ENCODE peak calls at places on chromosomes 13 and 19, in four cellular contexts. One of them, this sample, is unnamed.

GRCh38 chr19:32396046-32396652 is 9.4 kb upstream of the DPY19L3 start:
- DNase-seq in lower leg skin: no peak
- DNase-seq in IMR-90: no peak
- DNase-seq in progenitor cell of endocrine pancreas: no peak
- DNase-seq in this sample: no peak

GRCh38 chr13:102825921-102826706 is 19.7 kb upstream of the ERCC5 start:
- DNase-seq in progenitor cell of endocrine pancreas: no peak
- DNase-seq in IMR-90: peak; percentile 93
- DNase-seq in lower leg skin: no peak
- DNase-seq in this sample: no peak

GRCh38 chr19:5822181-5822844 is 17.2 kb downstream of the FUT6 start:
- DNase-seq in lower leg skin: no peak
- DNase-seq in progenitor cell of endocrine pancreas: no peak
- DNase-seq in IMR-90: no peak
- DNase-seq in this sample: no peak

GRCh38 chr13:90882551-90882950 is 464.9 kb upstream of the MIR17HG start:
- DNase-seq in lower leg skin: no peak
- DNase-seq in IMR-90: no peak
- DNase-seq in progenitor cell of endocrine pancreas: no peak
- DNase-seq in this sample: no peak

GRCh38 chr13:42762251-42762650 is 19.1 kb upstream of the FAM216B start:
- DNase-seq in lower leg skin: no peak
- DNase-seq in IMR-90: peak; percentile 54
- DNase-seq in progenitor cell of endocrine pancreas: no peak
- DNase-seq in this sample: no peak

GRCh38 chr19:51703655-51704515 is 10.8 kb downstream of the SPACA6 start:
- DNase-seq in progenitor cell of endocrine pancreas: peak; percentile 91
- DNase-seq in IMR-90: peak; percentile 89
- DNase-seq in lower leg skin: peak; percentile 100
- DNase-seq in this sample: peak; percentile 98

GRCh38 chr13:36885901-36886300 is 34.1 kb downstream of the SMAD9 start:
- DNase-seq in lower leg skin: no peak
- DNase-seq in IMR-90: no peak
- DNase-seq in progenitor cell of endocrine pancreas: no peak
- DNase-seq in this sample: no peak

GRCh38 chr19:39145180-39145953 is 19.8 kb downstream of the PAK4 start:
- DNase-seq in IMR-90: no peak
- DNase-seq in progenitor cell of endocrine pancreas: no peak
- DNase-seq in lower leg skin: no peak
- DNase-seq in this sample: no peak

GRCh38 chr19:43495082-43495481 is 9.5 kb downstream of the PHLDB3 start:
- DNase-seq in lower leg skin: peak; percentile 60
- DNase-seq in progenitor cell of endocrine pancreas: no peak
- DNase-seq in IMR-90: no peak
- DNase-seq in this sample: no peak

GRCh38 chr13:51557423-51557822 is 26.8 kb upstream of the WDFY2 start:
- DNase-seq in progenitor cell of endocrine pancreas: no peak
- DNase-seq in IMR-90: no peak
- DNase-seq in lower leg skin: no peak
- DNase-seq in this sample: no peak

GRCh38 chr19:17073869-17074627 is 1.2 kb downstream of the HAUS8 start:
- DNase-seq in IMR-90: peak; percentile 16
- DNase-seq in lower leg skin: no peak
- DNase-seq in progenitor cell of endocrine pancreas: no peak
- DNase-seq in this sample: no peak

GRCh38 chr13:35789335-35790166 is 313.1 kb upstream of the MAB21L1 start:
- DNase-seq in IMR-90: peak; percentile 61
- DNase-seq in lower leg skin: no peak
- DNase-seq in progenitor cell of endocrine pancreas: no peak
- DNase-seq in this sample: no peak

GRCh38 chr13:109010912-109011311 is 381.5 kb downstream of the MYO16 start:
- DNase-seq in progenitor cell of endocrine pancreas: no peak
- DNase-seq in lower leg skin: no peak
- DNase-seq in IMR-90: no peak
- DNase-seq in this sample: no peak

GRCh38 chr13:20219585-20219984 is 12.5 kb downstream of the GJB6 start:
- DNase-seq in lower leg skin: no peak
- DNase-seq in IMR-90: no peak
- DNase-seq in progenitor cell of endocrine pancreas: no peak
- DNase-seq in this sample: no peak

GRCh38 chr13:98821372-98822237 is 69.1 kb upstream of the SLC15A1 start:
- DNase-seq in IMR-90: no peak
- DNase-seq in progenitor cell of endocrine pancreas: no peak
- DNase-seq in lower leg skin: no peak
- DNase-seq in this sample: peak; percentile 49

GRCh38 chr19:8451885-8452284 is 7.1 kb downstream of the HNRNPM start:
- DNase-seq in IMR-90: peak; percentile 79
- DNase-seq in progenitor cell of endocrine pancreas: no peak
- DNase-seq in lower leg skin: no peak
- DNase-seq in this sample: no peak

GRCh38 chr19:13956365-13956744 is 4.0 kb downstream of the DCAF15 start:
- DNase-seq in progenitor cell of endocrine pancreas: no peak
- DNase-seq in IMR-90: no peak
- DNase-seq in lower leg skin: peak; percentile 83
- DNase-seq in this sample: no peak

GRCh38 chr19:19348266-19348665 is 27.6 kb downstream of the MAU2 start:
- DNase-seq in IMR-90: no peak
- DNase-seq in progenitor cell of endocrine pancreas: no peak
- DNase-seq in lower leg skin: no peak
- DNase-seq in this sample: no peak

GRCh38 chr19:51096473-51097165 is 11.6 kb downstream of the CTU1 start:
- DNase-seq in lower leg skin: no peak
- DNase-seq in IMR-90: no peak
- DNase-seq in progenitor cell of endocrine pancreas: no peak
- DNase-seq in this sample: no peak

GRCh38 chr19:40225440-40226305 is 816 bp downstream of the CCNP start:
- DNase-seq in lower leg skin: no peak
- DNase-seq in IMR-90: peak; percentile 37
- DNase-seq in progenitor cell of endocrine pancreas: no peak
- DNase-seq in this sample: no peak

GRCh38 chr13:26528527-26528926 is 29.0 kb upstream of the WASF3 start:
- DNase-seq in IMR-90: no peak
- DNase-seq in progenitor cell of endocrine pancreas: no peak
- DNase-seq in lower leg skin: no peak
- DNase-seq in this sample: no peak

DNA sequence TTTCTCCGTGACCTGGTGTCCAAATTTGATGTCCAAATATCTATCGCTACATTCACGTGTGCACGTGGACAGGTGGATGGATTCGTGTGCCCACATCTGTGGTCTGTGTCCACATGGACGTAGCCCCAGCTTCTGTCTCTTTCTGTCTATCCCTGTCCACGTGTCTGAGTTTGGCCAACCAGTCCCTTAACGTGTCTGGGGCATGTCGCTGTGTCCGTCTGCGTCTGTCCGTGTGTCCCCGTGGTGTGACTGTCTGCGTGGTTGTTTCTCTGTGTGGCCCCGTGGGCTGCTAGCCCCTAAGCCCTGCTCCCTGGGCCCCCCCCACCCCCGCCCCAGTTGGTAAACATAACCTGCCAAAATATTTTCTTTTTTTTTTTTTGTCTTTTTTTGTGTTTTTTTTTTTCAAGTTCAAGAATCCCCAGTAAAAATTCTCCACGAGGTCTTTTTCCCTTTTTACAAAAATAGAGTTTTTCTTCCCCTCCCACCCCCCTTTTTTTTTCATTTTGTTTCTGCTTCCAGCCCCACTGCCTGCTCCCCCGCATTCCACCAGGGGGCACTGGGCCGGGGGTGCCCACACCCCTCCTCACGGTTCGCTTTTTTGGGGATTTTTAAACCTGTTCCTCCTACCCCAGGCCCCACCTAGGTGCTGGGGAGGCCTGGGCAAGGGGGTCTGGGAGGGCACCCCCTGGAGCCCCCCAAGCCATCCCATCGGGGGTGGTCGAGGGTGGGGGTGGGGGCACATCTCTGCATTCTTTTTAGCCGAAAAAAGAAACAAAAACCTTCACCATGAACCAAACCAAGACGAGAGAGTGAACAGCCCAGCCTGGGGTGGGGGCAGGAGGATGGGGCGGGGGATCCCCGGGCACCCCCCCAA is 18.3 kb downstream of the PRKCSH start:
- DNase-seq in lower leg skin: no peak
- DNase-seq in IMR-90: no peak
- DNase-seq in progenitor cell of endocrine pancreas: no peak
- DNase-seq in this sample: no peak
- TF ChIP-seq CTCF in lower leg skin: no peak
- TF ChIP-seq CTCF in IMR-90: peak; percentile 35
- TF ChIP-seq CTCF in progenitor cell of endocrine pancreas: peak; percentile 42
- TF ChIP-seq CTCF in this sample: no peak

DNA sequence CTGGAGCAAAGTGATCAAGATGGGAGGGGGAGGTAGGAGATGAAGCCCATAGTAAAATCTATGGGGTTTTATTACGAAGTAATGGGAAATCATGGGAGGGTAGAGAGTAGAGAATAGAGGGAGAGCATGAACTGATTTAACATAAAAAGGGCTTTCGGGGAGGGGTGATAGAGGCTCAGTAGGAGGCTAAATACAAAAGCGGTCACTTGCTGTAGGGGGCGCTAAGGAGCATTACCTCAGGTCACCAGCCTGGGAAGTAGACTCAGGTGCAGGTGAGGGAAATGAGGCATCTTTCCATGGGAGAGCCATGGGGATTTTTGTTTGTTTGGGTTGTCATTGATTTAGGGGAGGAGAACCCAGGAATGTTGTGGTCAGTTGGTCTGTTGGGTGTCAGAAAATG is 14.1 kb downstream of the KRTDAP start:
- DNase-seq in lower leg skin: no peak
- DNase-seq in progenitor cell of endocrine pancreas: no peak
- DNase-seq in IMR-90: no peak
- DNase-seq in this sample: no peak
- TF ChIP-seq CTCF in lower leg skin: no peak
- TF ChIP-seq CTCF in progenitor cell of endocrine pancreas: peak; percentile 25
- TF ChIP-seq CTCF in IMR-90: no peak
- TF ChIP-seq CTCF in this sample: no peak

DNA sequence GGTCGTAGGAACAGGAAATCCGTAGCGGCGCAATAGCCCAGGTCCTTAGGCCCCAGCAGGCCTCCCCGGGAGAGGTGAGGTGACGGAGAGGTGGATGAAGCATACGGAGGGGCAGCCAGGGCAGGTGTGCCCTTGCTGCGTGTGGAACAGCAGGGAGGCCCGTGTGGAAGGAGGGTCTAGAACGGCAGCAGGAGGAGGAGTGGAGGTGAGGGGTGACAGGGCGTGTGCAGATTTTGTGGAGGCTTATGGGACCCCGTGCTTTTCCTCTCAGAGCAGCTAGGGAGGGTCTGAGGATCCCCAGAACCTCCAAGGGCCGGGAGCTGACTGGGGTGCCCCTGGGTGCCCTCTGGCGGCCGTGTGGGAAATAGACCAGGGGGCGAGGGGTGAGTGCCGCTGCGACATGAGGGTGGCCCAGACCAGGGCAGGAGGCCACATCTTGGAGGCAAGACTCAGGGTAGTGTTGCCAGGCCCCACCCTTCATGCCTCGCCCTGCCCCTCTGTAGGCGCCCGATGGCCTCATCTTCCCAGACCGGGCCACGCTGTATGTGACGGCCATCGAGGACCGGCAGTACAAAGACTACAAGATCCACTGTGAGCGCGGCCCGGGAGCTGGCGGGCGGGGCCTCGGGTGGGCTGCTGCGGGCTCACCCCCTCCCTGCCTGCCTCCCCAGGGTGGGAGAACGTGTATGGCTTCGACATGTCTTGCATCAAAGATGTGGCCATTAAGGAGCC is 5.0 kb upstream of the ADM5 start:
- DNase-seq in progenitor cell of endocrine pancreas: no peak
- DNase-seq in lower leg skin: no peak
- DNase-seq in IMR-90: no peak
- DNase-seq in this sample: no peak
- TF ChIP-seq CTCF in progenitor cell of endocrine pancreas: peak; percentile 38
- TF ChIP-seq CTCF in lower leg skin: no peak
- TF ChIP-seq CTCF in IMR-90: peak; percentile 28
- TF ChIP-seq CTCF in this sample: peak; percentile 12

GRCh38 chr13:113947321-113948033 is 26.4 kb downstream of the C13orf46 start:
- DNase-seq in lower leg skin: no peak
- DNase-seq in IMR-90: peak; percentile 43
- DNase-seq in progenitor cell of endocrine pancreas: no peak
- DNase-seq in this sample: peak; percentile 68
- TF ChIP-seq CTCF in lower leg skin: peak; percentile 65
- TF ChIP-seq CTCF in IMR-90: peak; percentile 49
- TF ChIP-seq CTCF in progenitor cell of endocrine pancreas: peak; percentile 29
- TF ChIP-seq CTCF in this sample: peak; percentile 88

GRCh38 chr13:46550822-46551221 is 2.1 kb upstream of the LRCH1 start:
- DNase-seq in IMR-90: no peak
- DNase-seq in lower leg skin: no peak
- DNase-seq in progenitor cell of endocrine pancreas: no peak
- DNase-seq in this sample: no peak

GRCh38 chr13:46553521-46553885 is 533 bp downstream of the LRCH1 start:
- DNase-seq in IMR-90: no peak
- DNase-seq in progenitor cell of endocrine pancreas: peak; percentile 14
- DNase-seq in lower leg skin: peak; percentile 89
- DNase-seq in this sample: peak; percentile 68

GRCh38 chr13:46552302-46552680 is 679 bp upstream of the LRCH1 start:
- DNase-seq in lower leg skin: no peak
- DNase-seq in progenitor cell of endocrine pancreas: no peak
- DNase-seq in IMR-90: no peak
- DNase-seq in this sample: peak; percentile 30

GRCh38 chr13:46552888-46553520 is at the start of gene LRCH1:
- DNase-seq in lower leg skin: peak; percentile 97
- DNase-seq in IMR-90: peak; percentile 80
- DNase-seq in progenitor cell of endocrine pancreas: peak; percentile 66
- DNase-seq in this sample: peak; percentile 89

DNA sequence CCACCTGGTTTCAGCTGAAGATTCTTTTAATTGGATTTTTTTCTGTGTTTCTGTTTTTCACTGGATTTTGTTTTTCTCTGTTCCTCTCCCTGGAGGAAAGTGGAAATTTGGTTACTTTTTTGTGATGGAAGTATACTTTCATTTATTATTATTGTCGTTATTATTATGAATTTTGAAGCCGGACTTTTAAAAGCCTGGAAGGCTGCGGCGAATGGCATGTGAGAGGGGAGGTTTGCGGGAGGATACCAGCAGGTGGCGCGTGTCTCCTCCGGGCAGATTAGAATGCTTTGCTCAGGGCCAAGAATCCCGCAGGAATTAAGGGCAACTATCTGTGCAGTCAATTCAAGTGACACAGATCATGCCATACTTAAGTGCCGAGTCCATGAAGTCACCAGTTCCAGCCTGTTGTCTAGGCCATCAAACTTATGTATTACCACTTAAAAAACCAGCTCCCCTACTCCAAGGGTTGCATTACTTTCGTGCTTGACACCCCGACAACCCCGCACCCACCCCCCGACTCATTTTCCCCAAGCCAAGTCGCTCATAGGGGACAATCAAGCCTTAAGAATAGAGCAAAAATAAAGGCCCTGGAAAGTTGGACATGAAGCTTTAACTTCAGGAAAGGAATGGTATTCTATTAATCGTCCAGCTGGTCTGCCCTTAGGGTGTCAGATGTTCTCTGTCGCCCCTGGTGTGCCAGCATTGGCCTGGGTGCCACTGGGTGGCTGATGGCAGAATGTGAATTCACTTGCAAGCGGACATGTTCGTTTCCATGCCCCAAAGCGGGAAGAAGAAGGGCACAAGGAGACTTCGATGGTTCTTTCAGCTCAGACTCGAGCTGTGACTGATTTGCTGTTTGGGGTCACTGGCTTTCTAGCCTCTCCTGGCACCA is 1.3 kb upstream of the LRCH1 start:
- DNase-seq in progenitor cell of endocrine pancreas: peak; percentile 51
- DNase-seq in lower leg skin: peak; percentile 95
- DNase-seq in IMR-90: peak; percentile 75
- DNase-seq in this sample: peak; percentile 87
- TF ChIP-seq CTCF in progenitor cell of endocrine pancreas: peak; percentile 87
- TF ChIP-seq CTCF in lower leg skin: peak; percentile 51
- TF ChIP-seq CTCF in IMR-90: peak; percentile 90
- TF ChIP-seq CTCF in this sample: peak; percentile 81

GRCh38 chr13:101785858-101786257 is 333.4 kb downstream of the ITGBL1 start:
- DNase-seq in lower leg skin: no peak
- DNase-seq in IMR-90: peak; percentile 3
- DNase-seq in progenitor cell of endocrine pancreas: no peak
- DNase-seq in this sample: no peak
- TF ChIP-seq CTCF in lower leg skin: no peak
- TF ChIP-seq CTCF in IMR-90: peak; percentile 22
- TF ChIP-seq CTCF in progenitor cell of endocrine pancreas: peak; percentile 39
- TF ChIP-seq CTCF in this sample: no peak